ENCODE peak calls at places on chromosomes 12 and 14, in six cellular contexts. Z is activated CD4-positive, alpha-beta T cell treated with anti-CD3 and anti-CD28 coated beads for 36 hours; C is HEK293T; M is naive B cell; E is stimulated activated CD8-positive, alpha-beta memory T cell treated with anti-CD3 and anti-CD28 coated beads, Interleukin-4, amount 100 ng/mL, for 1 hour; W is MV-4-11. G is an unnamed sample.

GRCh38 chr14:57845802-57846531 is 19.9 kb downstream of the SLC35F4 start:
- DNase-seq in Z (no peak), C (no peak), M (no peak), E (no peak), W (no peak), G (no peak)

GRCh38 chr14:64891173-64891838 is 11.6 kb upstream of the SPTB start:
- DNase-seq in Z (no peak), C (no peak), M (no peak), E (no peak), W (no peak), G (no peak)

GRCh38 chr12:28267920-28268680 is 77.8 kb downstream of the CCDC91 start:
- DNase-seq in Z (no peak), C (no peak), M (no peak), E (no peak), W (no peak), G (no peak)

GRCh38 chr14:84340938-84341337 is 1189.0 kb upstream of the FLRT2 start:
- DNase-seq in Z (no peak), C (no peak), M (no peak), E (no peak), W (no peak), G (no peak)

GRCh38 chr12:24728366-24728765 is 220.5 kb downstream of the BCAT1 start:
- DNase-seq in Z (no peak), C (peak), M (peak), E (no peak), W (peak), G (peak)

GRCh38 chr12:117073611-117074010 is 25.6 kb downstream of the TESC start:
- DNase-seq in Z (no peak), C (no peak), M (no peak), E (no peak), W (no peak), G (no peak)

GRCh38 chr14:95294834-95295599 is 24.7 kb downstream of the CLMN start:
- DNase-seq in Z (no peak), C (no peak), M (no peak), E (no peak), W (no peak), G (no peak)

GRCh38 chr12:91859347-91859746 is 286.3 kb downstream of the BTG1 start:
- DNase-seq in Z (no peak), C (no peak), M (no peak), E (no peak), W (no peak), G (no peak)

GRCh38 chr14:66038214-66038977 is 447.8 kb upstream of the CCDC196 start:
- DNase-seq in Z (no peak), C (peak), M (no peak), E (no peak), W (peak), G (peak)

GRCh38 chr12:105968025-105968424 is 170.7 kb downstream of the NUAK1 start:
- DNase-seq in Z (no peak), C (no peak), M (no peak), E (no peak), W (no peak), G (no peak)

GRCh38 chr14:87046960-87047359 is 946.0 kb downstream of the GALC start:
- DNase-seq in Z (no peak), C (no peak), M (no peak), E (no peak), W (no peak), G (no peak)

G was measured in OCI-M1.